ENCODE peak calls at places on chromosomes 3 and 15, in four cellular contexts. B is Caco-2; Y is CD4-positive, alpha-beta T cell; C is WERI-Rb-1. X is an unnamed sample.

GRCh38 chr3:12705981-12706380 is 42.1 kb upstream of the RAF1 start:
- DNase-seq in B (no peak), Y (no peak), C (no peak), X (no peak)

GRCh38 chr3:99781761-99782160 is 35.9 kb upstream of the CMSS1 start:
- DNase-seq in B (no peak), Y (no peak), C (no peak), X (no peak)

GRCh38 chr3:161607056-161607455 is 110.4 kb downstream of the OTOL1 start:
- DNase-seq in B (no peak), Y (no peak), C (no peak), X (no peak)

GRCh38 chr15:101615414-101615985 is 36.7 kb downstream of the TM2D3 start:
- DNase-seq in B (no peak), Y (no peak), C (no peak), X (no peak)

GRCh38 chr3:5929027-5929426 is 741.5 kb downstream of the EDEM1 start:
- DNase-seq in B (peak; percentile 4), Y (no peak), C (no peak), X (no peak)

GRCh38 chr3:12618426-12618825 is 45.5 kb downstream of the RAF1 start:
- DNase-seq in B (no peak), Y (no peak), C (no peak), X (no peak)

GRCh38 chr3:149872589-149872988 is 59.6 kb downstream of the RNF13 start:
- DNase-seq in B (no peak), Y (no peak), C (no peak), X (no peak)

GRCh38 chr3:196979545-196979944 is 10.9 kb upstream of the PIGZ start:
- DNase-seq in B (peak; percentile 32), Y (no peak), C (no peak), X (no peak)

GRCh38 chr3:116614795-116615362 is 94.7 kb upstream of the TUSC7 start:
- DNase-seq in B (peak; percentile 2), Y (no peak), C (no peak), X (no peak)

GRCh38 chr15:50450678-50451077 is 26.5 kb downstream of the USP8 start:
- DNase-seq in B (no peak), Y (no peak), C (no peak), X (no peak)

GRCh38 chr3:32200490-32200889 is 38.0 kb upstream of the CMTM8 start:
- DNase-seq in B (no peak), Y (no peak), C (no peak), X (no peak)

GRCh38 chr3:101635345-101635744 is 41.6 kb downstream of the ZBTB11 start:
- DNase-seq in B (no peak), Y (no peak), C (no peak), X (no peak)

GRCh38 chr15:74626336-74626735 is 10.7 kb downstream of the CLK3 start:
- DNase-seq in B (no peak), Y (no peak), C (no peak), X (no peak)

GRCh38 chr3:63656791-63657190 is 4.3 kb downstream of the SNTN start:
- DNase-seq in B (no peak), Y (no peak), C (no peak), X (no peak)

GRCh38 chr3:63662011-63662410 is 9.5 kb downstream of the SNTN start:
- DNase-seq in B (no peak), Y (no peak), C (no peak), X (no peak)

GRCh38 chr3:63661242-63661641 is 8.8 kb downstream of the SNTN start:
- DNase-seq in B (no peak), Y (no peak), C (no peak), X (no peak)

GRCh38 chr3:63662500-63662899 is 10.0 kb downstream of the SNTN start:
- DNase-seq in B (peak; percentile 41), Y (no peak), C (peak; percentile 10), X (no peak)
- TF ChIP-seq CTCF in B (no peak), Y (no peak), C (peak; percentile 40), X (peak; percentile 48)

DNA sequence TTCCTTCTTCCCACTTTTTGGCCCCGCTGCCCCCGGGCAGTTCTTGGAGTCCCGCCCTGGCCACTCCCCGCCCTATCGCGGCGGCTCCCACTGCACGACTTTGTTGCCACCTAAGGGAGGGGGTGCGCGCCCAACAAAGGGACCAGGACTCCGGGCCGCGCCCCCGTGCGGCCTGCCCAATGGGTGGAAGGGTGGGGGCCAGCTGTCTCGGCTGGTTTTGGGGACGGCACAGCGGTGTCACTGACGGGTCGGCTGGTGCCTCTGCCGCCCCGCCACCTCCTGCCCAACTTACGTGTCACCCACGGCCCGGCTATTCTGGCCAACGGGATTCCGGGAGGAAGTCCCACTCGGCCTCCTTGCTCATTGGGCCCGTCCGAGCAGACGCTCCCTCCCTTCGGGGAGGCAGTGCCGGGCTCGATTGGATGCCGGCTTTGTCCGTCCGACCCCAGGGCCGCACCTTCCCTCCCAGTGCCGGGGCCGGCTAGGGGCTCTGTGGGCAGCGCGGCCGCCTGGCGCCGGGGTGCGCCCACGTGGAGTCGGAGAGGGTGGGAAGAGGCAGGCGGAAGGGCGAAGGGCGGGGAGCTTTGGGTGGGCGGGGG is at the start of gene GOLIM4:
- DNase-seq in B (peak; percentile 95), Y (peak; percentile 9), C (peak; percentile 97), X (peak; percentile 41)
- TF ChIP-seq CTCF in B (no peak), Y (no peak), C (no peak), X (no peak)

GRCh38 chr15:80673561-80674244 is 21.4 kb upstream of the ABHD17C start:
- DNase-seq in B (no peak), Y (no peak), C (no peak), X (no peak)
- TF ChIP-seq CTCF in B (no peak), Y (no peak), C (no peak), X (no peak)

GRCh38 chr3:45557471-45557870 is 37.1 kb upstream of the LIMD1 start:
- DNase-seq in B (no peak), Y (no peak), C (no peak), X (no peak)

GRCh38 chr3:45553469-45553974 is 41.0 kb upstream of the LIMD1 start:
- DNase-seq in B (no peak), Y (no peak), C (no peak), X (no peak)

GRCh38 chr3:45554001-45554691 is 40.4 kb upstream of the LIMD1 start:
- DNase-seq in B (no peak), Y (no peak), C (no peak), X (no peak)

GRCh38 chr3:45555666-45556065 is 38.9 kb upstream of the LIMD1 start:
- DNase-seq in B (no peak), Y (no peak), C (no peak), X (no peak)

GRCh38 chr3:45555154-45555591 is 39.4 kb upstream of the LIMD1 start:
- DNase-seq in B (no peak), Y (no peak), C (no peak), X (no peak)
- TF ChIP-seq CTCF in B (no peak), Y (no peak), C (no peak), X (no peak)